ENCODE peak calls at places on chromosomes 12 and 14, in nine cellular contexts. H is GM12878, Q is testis, Y is ovary, I is A549, X is K562, O is IMR-90, P is suprapubic skin, R is H1. L is an unnamed sample. For H3K4me1, the result is how much of the 10 kb centered on the place peaks cover.

GRCh38 chr14:101808020-101808641 is 46.6 kb downstream of the PPP2R5C start:
- DNase-seq in H (no peak), Q (peak), Y (no peak), I (peak), X (peak), O (no peak), P (no peak), R (peak), L (no peak)

GRCh38 chr12:16609140-16609539 is 3.2 kb upstream of the LMO3 start:
- DNase-seq in H (no peak), Q (no peak), Y (no peak), I (no peak), X (no peak), O (no peak), P (no peak), R (no peak), L (no peak)

GRCh38 chr12:119115296-119115905 is 63.3 kb upstream of the HSPB8 start:
- DNase-seq in H (no peak), Q (peak), Y (peak), I (peak), X (peak), O (peak), P (no peak), R (no peak), L (peak)

GRCh38 chr14:79334272-79334671 is 877.0 kb downstream of the DIO2 start:
- DNase-seq in H (no peak), Q (no peak), Y (no peak), I (no peak), X (no peak), O (no peak), P (no peak), R (no peak), L (no peak)

GRCh38 chr12:53014709-53015108 is 8.5 kb downstream of the EIF4B start:
- DNase-seq in H (no peak), Q (no peak), Y (no peak), I (no peak), X (no peak), O (no peak), P (no peak), R (no peak), L (no peak)

GRCh38 chr14:71586131-71586893 is 345.9 kb upstream of the RGS6 start:
- DNase-seq in H (no peak), Q (peak), Y (peak), I (no peak), X (no peak), O (peak), P (no peak), R (no peak), L (peak)

GRCh38 chr12:57340104-57340503 is 89.1 kb upstream of the STAC3 start:
- DNase-seq in H (no peak), Q (peak), Y (peak), I (peak), X (peak), O (peak), P (no peak), R (no peak), L (peak)

GRCh38 chr12:86261606-86262005 is 5.4 kb upstream of the MGAT4C start:
- DNase-seq in H (no peak), Q (no peak), Y (no peak), I (no peak), X (no peak), O (no peak), P (no peak), R (no peak), L (no peak)

GRCh38 chr12:119902084-119902509 is 25.0 kb upstream of the CIT start:
- DNase-seq in H (peak), Q (peak), Y (no peak), I (peak), X (peak), O (peak), P (no peak), R (peak), L (peak)

GRCh38 chr12:109273354-109273753 is 35.7 kb downstream of the FOXN4 start:
- DNase-seq in H (no peak), Q (no peak), Y (no peak), I (no peak), X (no peak), O (no peak), P (no peak), R (no peak), L (no peak)

GRCh38 chr14:49310298-49310697 is 275.9 kb downstream of the RPS29 start:
- DNase-seq in H (no peak), Q (no peak), Y (no peak), I (no peak), X (no peak), O (no peak), P (no peak), R (no peak), L (no peak)

GRCh38 chr12:110330544-110330943 is 49.5 kb downstream of the ATP2A2 start:
- DNase-seq in H (no peak), Q (no peak), Y (no peak), I (no peak), X (no peak), O (peak), P (no peak), R (no peak), L (no peak)

GRCh38 chr12:74914378-74914777 is 295.3 kb downstream of the KCNC2 start:
- DNase-seq in H (no peak), Q (no peak), Y (no peak), I (no peak), X (no peak), O (no peak), P (no peak), R (no peak), L (no peak)

GRCh38 chr14:51582437-51582836 is 69.3 kb upstream of the FRMD6 start:
- DNase-seq in H (no peak), Q (no peak), Y (no peak), I (no peak), X (no peak), O (peak), P (no peak), R (no peak), L (no peak)

GRCh38 chr12:12560587-12561304 is 1.9 kb downstream of the DUSP16 start:
- DNase-seq in H (peak), Q (peak), Y (peak), I (peak), X (peak), O (peak), P (no peak), R (no peak), L (peak)

GRCh38 chr12:55955800-55956508 is 9.9 kb downstream of the PMEL start:
- DNase-seq in H (no peak), Q (no peak), Y (no peak), I (peak), X (peak), O (peak), P (no peak), R (no peak), L (no peak)

GRCh38 chr14:104870368-104871144 is 5.5 kb downstream of the CEP170B start:
- DNase-seq in H (no peak), Q (no peak), Y (no peak), I (no peak), X (peak), O (no peak), P (peak), R (no peak), L (no peak)

GRCh38 chr14:73168691-73169090 is 32.4 kb downstream of the PSEN1 start:
- DNase-seq in H (no peak), Q (no peak), Y (no peak), I (no peak), X (no peak), O (no peak), P (no peak), R (no peak), L (no peak)

GRCh38 chr12:94182971-94183701 is 34.8 kb downstream of the PLXNC1 start:
- DNase-seq in H (no peak), Q (no peak), Y (no peak), I (peak), X (no peak), O (no peak), P (no peak), R (no peak), L (no peak)

GRCh38 chr12:56839489-56840442 is 76.6 kb downstream of the HSD17B6 start:
- DNase-seq in H (peak), Q (peak), Y (peak), I (peak), X (peak), O (peak), P (no peak), R (peak), L (no peak)

GRCh38 chr12:117093918-117094630 is 5.1 kb downstream of the TESC start:
- DNase-seq in H (no peak), Q (no peak), Y (no peak), I (no peak), X (no peak), O (no peak), P (no peak), R (no peak), L (no peak)

GRCh38 chr14:99401196-99401595 is 79.5 kb downstream of the SETD3 start:
- DNase-seq in H (no peak), Q (no peak), Y (no peak), I (no peak), X (no peak), O (no peak), P (no peak), R (no peak), L (no peak)

GRCh38 chr14:68672609-68673285 is 120.1 kb downstream of the ZFP36L1 start:
- DNase-seq in H (no peak), Q (no peak), Y (no peak), I (no peak), X (no peak), O (no peak), P (no peak), R (no peak), L (no peak)

GRCh38 chr12:103326190-103326589 is 169.6 kb downstream of the C12orf42 start:
- DNase-seq in H (no peak), Q (no peak), Y (no peak), I (peak), X (peak), O (no peak), P (no peak), R (no peak), L (no peak)

GRCh38 chr14:104301731-104302460 is 163.5 kb downstream of the KIF26A start:
- DNase-seq in H (no peak), Q (no peak), Y (no peak), I (no peak), X (no peak), O (no peak), P (no peak), R (no peak), L (no peak)

GRCh38 chr14:61322011-61322798 is 826 bp downstream of the PRKCH start:
- DNase-seq in H (no peak), Q (no peak), Y (peak), I (no peak), X (no peak), O (no peak), P (peak), R (no peak), L (no peak)

GRCh38 chr12:23694920-23695319 is 254.6 kb downstream of the SOX5 start:
- DNase-seq in H (no peak), Q (no peak), Y (no peak), I (no peak), X (no peak), O (no peak), P (no peak), R (no peak), L (no peak)

GRCh38 chr14:51445001-51445390 is 204.9 kb downstream of the TMX1 start:
- DNase-seq in H (no peak), Q (no peak), Y (no peak), I (no peak), X (no peak), O (no peak), P (no peak), R (no peak), L (no peak)

GRCh38 chr14:99587463-99588278 is 16.3 kb downstream of the CCDC85C start:
- DNase-seq in H (no peak), Q (no peak), Y (no peak), I (no peak), X (no peak), O (no peak), P (no peak), R (no peak), L (no peak)

GRCh38 chr12:3216097-3216496 is 138.9 kb downstream of the TSPAN9 start:
- DNase-seq in H (no peak), Q (no peak), Y (no peak), I (no peak), X (no peak), O (peak), P (no peak), R (no peak), L (no peak)

GRCh38 chr12:71661977-71662522 is 1.6 kb downstream of the ZFC3H1 start:
- DNase-seq in H (no peak), Q (no peak), Y (no peak), I (no peak), X (no peak), O (peak), P (no peak), R (no peak), L (no peak)

GRCh38 chr12:105423921-105424320 is 93.4 kb downstream of the C12orf75 start:
- DNase-seq in H (no peak), Q (peak), Y (no peak), I (no peak), X (peak), O (no peak), P (no peak), R (no peak), L (no peak)

GRCh38 chr14:69055125-69055524 is 76.0 kb upstream of the ACTN1 start:
- DNase-seq in H (no peak), Q (no peak), Y (no peak), I (no peak), X (no peak), O (peak), P (no peak), R (no peak), L (no peak)

GRCh38 chr14:64704145-64704742 is at the start of gene PLEKHG3:
- DNase-seq in H (no peak), Q (peak), Y (peak), I (peak), X (peak), O (peak), P (peak), R (no peak), L (no peak)

GRCh38 chr12:52690351-52691075 is 10.3 kb upstream of the KRT1 start:
- DNase-seq in H (no peak), Q (no peak), Y (no peak), I (no peak), X (no peak), O (no peak), P (no peak), R (no peak), L (no peak)

GRCh38 chr12:123115409-123116111 is 35.3 kb downstream of the PITPNM2 start:
- DNase-seq in H (peak), Q (peak), Y (peak), I (no peak), X (no peak), O (peak), P (no peak), R (no peak), L (peak)
- H3K4me1 ChIP-seq in H (under half), Q (under half), Y (half or more), I (under half), X (under half), O (under half), P (under half), R (under half), L (under half)

DNA sequence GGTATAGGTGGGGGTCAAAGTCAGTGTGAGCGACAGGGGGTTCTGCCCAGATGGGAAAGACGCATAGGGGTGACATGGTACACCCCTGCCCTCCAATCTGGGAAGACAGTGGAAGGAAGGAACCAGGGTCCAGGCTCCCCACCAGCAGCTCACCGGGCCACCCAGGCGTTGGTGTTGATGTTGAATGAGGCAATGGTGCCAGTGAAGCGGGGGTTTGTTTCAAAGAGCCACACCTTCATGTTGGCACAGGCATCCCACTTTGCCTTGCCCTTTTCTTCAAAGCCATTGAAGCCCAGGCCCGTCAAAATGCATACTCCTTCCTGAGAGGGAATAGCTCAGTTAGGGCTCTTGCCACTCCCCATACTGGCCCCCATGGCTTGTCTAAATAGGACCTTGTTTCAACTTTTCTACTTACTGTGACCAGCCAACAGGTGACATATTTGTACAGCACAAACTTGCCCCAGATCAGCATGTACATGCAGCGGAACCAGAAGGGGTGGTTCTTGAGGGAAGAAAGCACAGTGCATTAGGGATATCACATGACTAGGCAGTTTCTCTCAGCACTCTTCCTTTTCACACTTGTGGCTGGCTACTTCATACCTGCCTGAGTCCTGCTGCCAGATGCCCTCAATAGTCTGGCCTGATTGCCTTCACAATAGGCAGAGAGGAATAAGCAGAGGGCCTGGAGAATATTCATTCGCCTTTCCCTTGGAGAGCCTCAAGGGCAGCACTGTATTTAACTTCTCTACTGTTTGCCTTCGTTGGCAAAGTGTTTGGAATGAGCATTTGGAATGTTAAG is 7.7 kb downstream of the EMG1 start:
- DNase-seq in H (no peak), Q (no peak), Y (no peak), I (no peak), X (no peak), O (no peak), P (no peak), R (no peak), L (no peak)
- TF ChIP-seq POLR2A in H (no peak), Q (no peak), Y (no peak), I (no peak), X (peak), O (no peak), P (no peak), R (no peak), L (no peak)

GRCh38 chr12:76241371-76241770 is 106.8 kb downstream of the BBS10 start:
- DNase-seq in H (no peak), Q (no peak), Y (no peak), I (no peak), X (no peak), O (peak), P (no peak), R (no peak), L (no peak)
- TF ChIP-seq CTCF in H (no peak), Q (no peak), Y (no peak), I (no peak), X (no peak), O (peak), P (no peak), R (no peak), L (no peak)

DNA sequence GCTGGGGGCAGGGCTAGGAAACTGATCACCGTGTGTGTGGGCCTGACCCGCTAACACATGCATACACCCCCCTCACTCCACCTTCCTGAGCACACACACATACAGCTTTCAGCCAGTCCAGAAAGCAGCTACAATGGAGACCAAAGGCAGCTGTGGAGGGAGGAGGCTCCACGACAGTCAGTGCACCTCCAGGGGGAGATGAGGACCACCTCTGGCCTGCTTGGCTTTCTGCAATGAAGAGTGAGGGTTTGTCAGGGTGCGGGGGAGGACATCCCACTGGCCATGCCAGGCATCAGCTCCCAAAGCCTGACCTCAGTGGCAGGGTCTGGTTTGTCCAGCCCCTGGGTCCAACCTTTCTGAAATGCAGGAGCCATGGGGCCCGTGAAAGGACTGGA is 35.2 kb downstream of the SLC6A12 start:
- DNase-seq in H (no peak), Q (no peak), Y (no peak), I (no peak), X (no peak), O (no peak), P (no peak), R (no peak), L (no peak)
- H3K4me1 ChIP-seq in H (under half), Q (half or more), Y (under half), I (under half), X (under half), O (under half), P (under half), R (under half), L (under half)